ENCODE peak calls at places on chromosomes 2 and 18, in nine cellular contexts. E is IMR-90, I is NCI-H510A, O is PC-3, V is HTR-8/SVneo, T is HuH-7.5, L is ovary, P is GM20000, U is myocyte. S is an unnamed sample.

GRCh38 chr2:54461251-54461650 is 5.1 kb downstream of the SPTBN1 start:
- DNase-seq in U (no peak), V (no peak), P (no peak), E (no peak), L (no peak), O (peak), T (no peak), I (no peak), S (no peak)

GRCh38 chr2:96156011-96156820 is 11.0 kb upstream of the DUSP2 start:
- DNase-seq in U (no peak), V (no peak), O (no peak), E (no peak), I (no peak), P (peak), L (no peak), T (no peak), S (no peak)

GRCh38 chr2:119197529-119198266 is 25.9 kb upstream of the STEAP3 start:
- DNase-seq in L (peak), I (no peak), O (no peak), V (no peak), P (no peak), T (no peak), E (peak), U (no peak), S (no peak)

GRCh38 chr18:15198116-15198389 is 450.1 kb downstream of the ANKRD30B start:
- DNase-seq in U (peak), P (no peak), I (no peak), V (no peak), E (no peak), T (no peak), L (no peak), O (peak), S (no peak)

GRCh38 chr2:6874032-6874431 is 3.5 kb upstream of the RSAD2 start:
- DNase-seq in V (no peak), P (no peak), U (no peak), I (no peak), L (no peak), E (no peak), T (no peak), O (no peak), S (no peak)

GRCh38 chr2:121777699-121778058 is 22.2 kb downstream of the TSN start:
- DNase-seq in I (no peak), L (no peak), P (no peak), V (no peak), E (peak), T (no peak), O (peak), U (no peak), S (no peak)

GRCh38 chr18:21896732-21897336 is 156.2 kb downstream of the MIB1 start:
- DNase-seq in P (no peak), E (no peak), O (no peak), L (peak), U (no peak), V (no peak), T (no peak), I (no peak), S (no peak)

GRCh38 chr2:86592547-86593230 is 29.4 kb upstream of the CHMP3 start:
- DNase-seq in U (peak), I (no peak), L (peak), V (no peak), E (peak), O (no peak), P (no peak), T (no peak), S (peak)

GRCh38 chr2:29615183-29615582 is 306.2 kb downstream of the ALK start:
- DNase-seq in O (peak), P (no peak), V (no peak), E (no peak), I (no peak), U (no peak), L (no peak), T (no peak), S (no peak)

GRCh38 chr2:120053891-120054290 is 41.0 kb downstream of the EPB41L5 start:
- DNase-seq in E (peak), O (peak), L (no peak), T (no peak), U (peak), P (no peak), I (no peak), V (no peak), S (no peak)

GRCh38 chr2:37344453-37345361 is at the start of gene QPCT:
- DNase-seq in P (peak), L (peak), E (peak), T (peak), I (peak), V (peak), U (peak), O (no peak), S (peak)

GRCh38 chr2:168348076-168348475 is 100.7 kb upstream of the STK39 start:
- DNase-seq in L (peak), P (peak), T (peak), I (peak), U (peak), E (peak), V (peak), O (peak), S (peak)

GRCh38 chr2:173307287-173307686 is 47.4 kb upstream of the CDCA7 start:
- DNase-seq in L (no peak), P (peak), T (no peak), U (no peak), V (no peak), O (no peak), E (no peak), I (no peak), S (no peak)

GRCh38 chr2:69943000-69943840 is 18.2 kb downstream of the ASPRV1 start:
- DNase-seq in E (no peak), V (no peak), U (no peak), P (no peak), I (no peak), O (peak), T (no peak), L (no peak), S (no peak)

GRCh38 chr2:9736008-9736407 is 105.2 kb upstream of the YWHAQ start:
- DNase-seq in T (no peak), I (no peak), L (no peak), U (no peak), V (no peak), P (no peak), E (no peak), O (no peak), S (no peak)

GRCh38 chr18:37447959-37448916 is 117.4 kb downstream of the CELF4 start:
- DNase-seq in V (no peak), I (no peak), L (no peak), T (no peak), U (no peak), O (no peak), P (no peak), E (no peak), S (no peak)

GRCh38 chr2:105812180-105813044 is 67.7 kb downstream of the NCK2 start:
- DNase-seq in U (peak), O (no peak), E (peak), L (no peak), V (no peak), I (no peak), T (no peak), P (peak), S (peak)

GRCh38 chr2:144730711-144731110 is 210.8 kb upstream of the ZEB2 start:
- DNase-seq in E (peak), O (no peak), P (no peak), L (no peak), V (no peak), T (no peak), I (no peak), U (no peak), S (no peak)

GRCh38 chr2:43169987-43170732 is 56.2 kb downstream of the ZFP36L2 start:
- DNase-seq in T (no peak), I (no peak), L (no peak), O (no peak), P (peak), V (no peak), E (no peak), U (no peak), S (no peak)